ENCODE peak calls at places on chromosomes 1 and 21, in ten cellular contexts. V, H, C, O, L, M, T, Z, F and S are unnamed samples.
A peak's percentile ranks its signal among the peaks of the same experiment; 100 is the strongest.

GRCh38 chr1:170149241-170149640 is 3.5 kb downstream of the NTMT2 start:
- DNase-seq in V (no peak), H (no peak), C (no peak), O (no peak), L (no peak), M (no peak), T (no peak), Z (no peak), F (peak; percentile 47), S (no peak)

GRCh38 chr1:182699673-182700350 is 15.4 kb upstream of the RGS8 start:
- DNase-seq in V (peak; percentile 23), H (no peak), C (no peak), O (peak; percentile 23), L (peak; percentile 95), M (no peak), T (no peak), Z (peak; percentile 35), F (no peak), S (no peak)

GRCh38 chr1:199362996-199363395 is 664.5 kb upstream of the NR5A2 start:
- DNase-seq in V (no peak), H (no peak), C (no peak), O (no peak), L (no peak), M (no peak), T (no peak), Z (no peak), F (peak; percentile 2), S (no peak)

GRCh38 chr1:45883633-45884032 is 80.2 kb downstream of the MAST2 start:
- DNase-seq in V (no peak), H (no peak), C (peak; percentile 70), O (peak; percentile 80), L (no peak), M (no peak), T (no peak), Z (no peak), F (peak; percentile 78), S (no peak)

GRCh38 chr21:36237441-36237840 is 80.8 kb downstream of the DOP1B start:
- DNase-seq in V (no peak), H (no peak), C (no peak), O (no peak), L (no peak), M (peak; percentile 91), T (no peak), Z (no peak), F (no peak), S (peak; percentile 17)

GRCh38 chr1:150567717-150568561 is 11.5 kb downstream of the MCL1 start:
- DNase-seq in V (peak; percentile 94), H (peak; percentile 77), C (peak; percentile 98), O (peak; percentile 97), L (peak; percentile 99), M (peak; percentile 97), T (peak; percentile 98), Z (peak; percentile 83), F (peak; percentile 97), S (no peak)

GRCh38 chr1:1435094-1435903 is at the start of gene VWA1:
- DNase-seq in V (peak; percentile 92), H (peak; percentile 48), C (peak; percentile 58), O (peak; percentile 71), L (peak; percentile 79), M (peak; percentile 51), T (peak; percentile 74), Z (no peak), F (peak; percentile 87), S (peak; percentile 26)

GRCh38 chr21:45973475-45974072 is 8.0 kb upstream of the COL6A1 start:
- DNase-seq in V (peak; percentile 91), H (peak; percentile 26), C (peak; percentile 87), O (peak; percentile 82), L (peak; percentile 81), M (peak; percentile 24), T (peak; percentile 94), Z (no peak), F (peak; percentile 90), S (no peak)

GRCh38 chr1:161721738-161722343 is 497 bp downstream of the FCRLB start:
- DNase-seq in V (no peak), H (peak; percentile 54), C (peak; percentile 92), O (peak; percentile 89), L (no peak), M (peak; percentile 80), T (peak; percentile 90), Z (no peak), F (peak; percentile 97), S (no peak)

GRCh38 chr1:25705699-25706098 is 89.1 kb downstream of the MAN1C1 start:
- DNase-seq in V (no peak), H (no peak), C (no peak), O (no peak), L (no peak), M (no peak), T (no peak), Z (no peak), F (no peak), S (no peak)
- H3K4me2 ChIP-seq in V (no peak overlapping the region), H (no peak overlapping the region), C (no peak overlapping the region), O (no peak overlapping the region), L (no peak overlapping the region), M (no peak overlapping the region), T (no peak overlapping the region), Z (no peak overlapping the region), F (no peak overlapping the region), S (no peak overlapping the region)

GRCh38 chr21:33112151-33112550 is 42.2 kb downstream of the OLIG1 start:
- DNase-seq in V (no peak), H (no peak), C (no peak), O (no peak), L (no peak), M (no peak), T (no peak), Z (no peak), F (no peak), S (no peak)

GRCh38 chr21:33111577-33111976 is 41.6 kb downstream of the OLIG1 start:
- DNase-seq in V (no peak), H (no peak), C (no peak), O (no peak), L (no peak), M (no peak), T (no peak), Z (no peak), F (no peak), S (no peak)

GRCh38 chr21:33112670-33113596 is 43.0 kb downstream of the OLIG1 start:
- DNase-seq in V (no peak), H (no peak), C (no peak), O (no peak), L (no peak), M (no peak), T (no peak), Z (peak; percentile 76), F (no peak), S (no peak)

GRCh38 chr21:33110340-33110715 is 40.4 kb downstream of the OLIG1 start:
- DNase-seq in V (no peak), H (no peak), C (no peak), O (no peak), L (no peak), M (no peak), T (no peak), Z (no peak), F (no peak), S (no peak)

GRCh38 chr21:33109574-33110339 is 39.8 kb downstream of the OLIG1 start:
- DNase-seq in V (peak; percentile 16), H (no peak), C (no peak), O (no peak), L (peak; percentile 75), M (peak; percentile 19), T (no peak), Z (no peak), F (no peak), S (no peak)
- H3K4me2 ChIP-seq in V (peak overlapping the region; percentile 72), H (peak overlapping the region; percentile 76), C (no peak overlapping the region), O (no peak overlapping the region), L (peak overlapping the region; percentile 82), M (peak overlapping the region; percentile 11), T (no peak overlapping the region), Z (peak overlapping the region; percentile 40), F (no peak overlapping the region), S (peak overlapping the region; percentile 14)

GRCh38 chr1:31418626-31419025 is 5.6 kb downstream of the SERINC2 start:
- DNase-seq in V (no peak), H (no peak), C (no peak), O (no peak), L (no peak), M (no peak), T (no peak), Z (no peak), F (peak; percentile 39), S (no peak)

GRCh38 chr1:31417148-31417547 is 4.1 kb downstream of the SERINC2 start:
- DNase-seq in V (peak; percentile 41), H (no peak), C (no peak), O (no peak), L (no peak), M (no peak), T (no peak), Z (no peak), F (no peak), S (no peak)

GRCh38 chr1:31415658-31416057 is 2.6 kb downstream of the SERINC2 start:
- DNase-seq in V (no peak), H (no peak), C (no peak), O (no peak), L (no peak), M (peak; percentile 33), T (no peak), Z (no peak), F (no peak), S (no peak)

GRCh38 chr1:31414692-31415370 is 1.8 kb downstream of the SERINC2 start:
- DNase-seq in V (no peak), H (no peak), C (no peak), O (no peak), L (no peak), M (peak; percentile 60), T (no peak), Z (no peak), F (peak; percentile 43), S (no peak)

DNA sequence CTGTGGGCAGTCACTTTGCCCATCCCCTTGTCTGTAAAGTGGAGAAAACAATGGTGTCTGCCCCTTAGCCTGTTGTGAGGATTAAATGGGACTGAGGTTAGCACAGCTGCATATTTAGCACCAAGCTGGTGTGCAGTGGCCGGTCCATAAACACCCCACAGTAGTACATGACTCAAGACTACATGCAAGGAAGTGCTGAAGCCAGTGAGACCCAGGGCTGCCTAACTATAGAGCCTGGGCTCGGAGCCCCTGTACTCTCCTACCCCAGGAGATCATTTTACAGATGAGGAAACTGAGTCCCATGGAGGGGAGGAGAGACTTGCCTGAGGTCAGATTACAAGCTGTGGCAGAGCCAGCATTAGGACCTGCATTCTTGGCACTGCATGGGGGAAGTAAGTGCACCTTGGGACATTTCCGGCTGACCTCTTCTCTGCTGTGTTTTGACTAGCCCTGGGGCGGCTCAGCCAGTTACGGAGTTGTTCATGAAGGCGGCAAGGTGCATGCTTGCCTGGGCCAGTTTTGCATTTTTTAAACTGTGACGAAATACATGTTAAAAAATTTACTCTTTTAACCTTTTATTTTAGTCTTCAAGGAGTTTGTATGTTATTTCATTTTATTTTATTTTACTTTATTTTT is 3.2 kb downstream of the SERINC2 start:
- DNase-seq in V (no peak), H (no peak), C (no peak), O (no peak), L (peak; percentile 45), M (peak; percentile 74), T (no peak), Z (no peak), F (no peak), S (no peak)
- H3K4me2 ChIP-seq in V (no peak overlapping the region), H (no peak overlapping the region), C (no peak overlapping the region), O (no peak overlapping the region), L (no peak overlapping the region), M (peak overlapping the region; percentile 87), T (no peak overlapping the region), Z (no peak overlapping the region), F (no peak overlapping the region), S (peak overlapping the region; percentile 93)

DNA sequence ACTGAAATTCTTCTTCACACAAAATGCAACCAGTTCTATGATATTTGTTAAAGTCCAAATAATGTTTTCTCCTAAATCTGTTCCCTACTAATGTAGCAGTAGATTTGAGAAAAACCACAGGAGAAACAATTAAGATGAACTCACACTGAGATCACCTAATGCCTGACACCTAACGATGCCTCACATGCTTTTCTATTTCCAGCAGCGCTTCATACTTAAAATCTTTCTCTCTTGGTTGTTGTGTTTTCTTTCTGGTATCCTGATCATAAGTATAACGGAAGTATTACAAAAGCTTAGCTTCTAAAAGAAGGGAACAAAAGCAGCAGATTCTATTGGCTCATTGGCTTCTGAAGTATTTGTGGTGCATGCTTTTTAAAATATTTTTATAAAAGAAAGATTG is 267.2 kb upstream of the SGIP1 start:
- DNase-seq in V (no peak), H (no peak), C (no peak), O (peak; percentile 55), L (no peak), M (no peak), T (no peak), Z (no peak), F (peak; percentile 63), S (no peak)
- H3K4me2 ChIP-seq in V (no peak overlapping the region), H (peak overlapping the region; percentile 11), C (no peak overlapping the region), O (no peak overlapping the region), L (no peak overlapping the region), M (peak overlapping the region; percentile 23), T (no peak overlapping the region), Z (no peak overlapping the region), F (peak overlapping the region; percentile 55), S (peak overlapping the region; percentile 50)